ENCODE peak calls at places on chromosome 10, in five cellular contexts. One of them, this sample, is unnamed.

GRCh38 chr10:97919012-97919411 is 69.4 kb downstream of the GOLGA7B start:
- DNase-seq in RCC 7860: no peak
- DNase-seq in progenitor cell of endocrine pancreas: no peak
- DNase-seq in ACHN: no peak
- DNase-seq in neural crest cell: no peak
- DNase-seq in this sample: no peak

GRCh38 chr10:95503012-95503411 is 58.2 kb downstream of the SORBS1 start:
- DNase-seq in neural crest cell: no peak
- DNase-seq in ACHN: no peak
- DNase-seq in progenitor cell of endocrine pancreas: no peak
- DNase-seq in RCC 7860: no peak
- DNase-seq in this sample: no peak

GRCh38 chr10:80924063-80924952 is 386.6 kb downstream of the SH2D4B start:
- DNase-seq in progenitor cell of endocrine pancreas: peak; percentile 33
- DNase-seq in neural crest cell: peak; percentile 73
- DNase-seq in ACHN: peak; percentile 57
- DNase-seq in RCC 7860: no peak
- DNase-seq in this sample: peak; percentile 58

GRCh38 chr10:28715246-28715645 is 37.9 kb downstream of the BAMBI start:
- DNase-seq in ACHN: no peak
- DNase-seq in RCC 7860: no peak
- DNase-seq in progenitor cell of endocrine pancreas: no peak
- DNase-seq in neural crest cell: no peak
- DNase-seq in this sample: no peak

GRCh38 chr10:11015371-11015934 is 2.2 kb upstream of the CELF2 start:
- DNase-seq in RCC 7860: no peak
- DNase-seq in ACHN: no peak
- DNase-seq in progenitor cell of endocrine pancreas: no peak
- DNase-seq in neural crest cell: no peak
- DNase-seq in this sample: no peak

GRCh38 chr10:13100349-13101294 is 659 bp downstream of the OPTN start:
- DNase-seq in progenitor cell of endocrine pancreas: no peak
- DNase-seq in RCC 7860: no peak
- DNase-seq in ACHN: peak; percentile 46
- DNase-seq in neural crest cell: peak; percentile 8
- DNase-seq in this sample: peak; percentile 34

GRCh38 chr10:83371696-83372490 is 767.4 kb upstream of the GHITM start:
- DNase-seq in ACHN: no peak
- DNase-seq in progenitor cell of endocrine pancreas: no peak
- DNase-seq in neural crest cell: no peak
- DNase-seq in RCC 7860: no peak
- DNase-seq in this sample: no peak

GRCh38 chr10:132961864-132962622 is 19.7 kb upstream of the CFAP46 start:
- DNase-seq in neural crest cell: peak; percentile 56
- DNase-seq in RCC 7860: no peak
- DNase-seq in ACHN: peak; percentile 75
- DNase-seq in progenitor cell of endocrine pancreas: peak; percentile 54
- DNase-seq in this sample: no peak

GRCh38 chr10:35096312-35096711 is 6.2 kb upstream of the CUL2 start:
- DNase-seq in progenitor cell of endocrine pancreas: no peak
- DNase-seq in RCC 7860: no peak
- DNase-seq in neural crest cell: no peak
- DNase-seq in ACHN: no peak
- DNase-seq in this sample: no peak

GRCh38 chr10:69406302-69406811 is 10.4 kb downstream of the TACR2 start:
- DNase-seq in neural crest cell: peak; percentile 37
- DNase-seq in ACHN: no peak
- DNase-seq in RCC 7860: no peak
- DNase-seq in progenitor cell of endocrine pancreas: no peak
- DNase-seq in this sample: peak; percentile 75

GRCh38 chr10:49163741-49164140 is 24.4 kb downstream of the TMEM273 start:
- DNase-seq in RCC 7860: peak; percentile 61
- DNase-seq in ACHN: no peak
- DNase-seq in neural crest cell: no peak
- DNase-seq in progenitor cell of endocrine pancreas: no peak
- DNase-seq in this sample: peak; percentile 85

GRCh38 chr10:63866075-63866746 is 345.0 kb downstream of the REEP3 start:
- DNase-seq in progenitor cell of endocrine pancreas: peak; percentile 45
- DNase-seq in neural crest cell: peak; percentile 74
- DNase-seq in RCC 7860: peak; percentile 21
- DNase-seq in ACHN: peak; percentile 66
- DNase-seq in this sample: peak; percentile 69

GRCh38 chr10:118041316-118041715 is 5.4 kb downstream of the RAB11FIP2 start:
- DNase-seq in ACHN: peak; percentile 54
- DNase-seq in progenitor cell of endocrine pancreas: no peak
- DNase-seq in neural crest cell: no peak
- DNase-seq in RCC 7860: peak; percentile 49
- DNase-seq in this sample: peak; percentile 51

GRCh38 chr10:119393019-119393418 is 149.5 kb downstream of the RGS10 start:
- DNase-seq in neural crest cell: no peak
- DNase-seq in ACHN: no peak
- DNase-seq in progenitor cell of endocrine pancreas: no peak
- DNase-seq in RCC 7860: no peak
- DNase-seq in this sample: no peak

GRCh38 chr10:4947039-4947634 is 16.1 kb upstream of the AKR1C1 start:
- DNase-seq in RCC 7860: no peak
- DNase-seq in ACHN: no peak
- DNase-seq in progenitor cell of endocrine pancreas: no peak
- DNase-seq in neural crest cell: no peak
- DNase-seq in this sample: no peak

GRCh38 chr10:24901686-24902399 is 50.6 kb downstream of the PRTFDC1 start:
- DNase-seq in ACHN: peak; percentile 97
- DNase-seq in neural crest cell: no peak
- DNase-seq in RCC 7860: peak; percentile 100
- DNase-seq in progenitor cell of endocrine pancreas: no peak
- DNase-seq in this sample: peak; percentile 98

GRCh38 chr10:34031410-34031809 is 696.9 kb upstream of the NRP1 start:
- DNase-seq in RCC 7860: no peak
- DNase-seq in ACHN: no peak
- DNase-seq in progenitor cell of endocrine pancreas: no peak
- DNase-seq in neural crest cell: no peak
- DNase-seq in this sample: no peak

GRCh38 chr10:94902080-94902479 is 36.4 kb upstream of the CYP2C9 start:
- DNase-seq in ACHN: no peak
- DNase-seq in RCC 7860: no peak
- DNase-seq in progenitor cell of endocrine pancreas: no peak
- DNase-seq in neural crest cell: no peak
- DNase-seq in this sample: no peak

GRCh38 chr10:60666221-60666620 is 112.1 kb upstream of the CDK1 start:
- DNase-seq in ACHN: no peak
- DNase-seq in progenitor cell of endocrine pancreas: no peak
- DNase-seq in RCC 7860: no peak
- DNase-seq in neural crest cell: no peak
- DNase-seq in this sample: no peak

GRCh38 chr10:128063736-128064614 is 62.2 kb downstream of the MKI67 start:
- DNase-seq in progenitor cell of endocrine pancreas: no peak
- DNase-seq in ACHN: no peak
- DNase-seq in neural crest cell: no peak
- DNase-seq in RCC 7860: no peak
- DNase-seq in this sample: peak; percentile 1

GRCh38 chr10:124701881-124702656 is 42.1 kb downstream of the FAM53B start:
- DNase-seq in RCC 7860: no peak
- DNase-seq in ACHN: no peak
- DNase-seq in progenitor cell of endocrine pancreas: no peak
- DNase-seq in neural crest cell: no peak
- DNase-seq in this sample: no peak

GRCh38 chr10:26799342-26799741 is 61.4 kb downstream of the ABI1 start:
- DNase-seq in progenitor cell of endocrine pancreas: no peak
- DNase-seq in neural crest cell: no peak
- DNase-seq in RCC 7860: no peak
- DNase-seq in ACHN: no peak
- DNase-seq in this sample: no peak

GRCh38 chr10:78981257-78981969 is 87.4 kb upstream of the ZMIZ1 start:
- DNase-seq in RCC 7860: no peak
- DNase-seq in neural crest cell: no peak
- DNase-seq in ACHN: no peak
- DNase-seq in progenitor cell of endocrine pancreas: no peak
- DNase-seq in this sample: no peak